ENCODE peak calls at places on chromosome 15, in seven cellular contexts. S is T47D, V is mesenchymal stem cell, B is IMR-90, Z is RPMI8226, M is right cardiac atrium, G is AG04450. O is an unnamed sample.

GRCh38 chr15:68469162-68470048 is 37.4 kb upstream of the ITGA11 start:
- DNase-seq in S (no peak), V (no peak), B (no peak), Z (no peak), M (no peak), G (no peak), O (no peak)

GRCh38 chr15:79194386-79194785 is 88.1 kb upstream of the ANKRD34C start:
- DNase-seq in S (no peak), V (no peak), B (no peak), Z (no peak), M (no peak), G (no peak), O (no peak)

GRCh38 chr15:25450163-25450562 is 11.3 kb upstream of the UBE3A start:
- DNase-seq in S (no peak), V (no peak), B (no peak), Z (no peak), M (no peak), G (no peak), O (no peak)

GRCh38 chr15:90665288-90666134 is 51.6 kb upstream of the BLM start:
- DNase-seq in S (peak), V (no peak), B (peak), Z (peak), M (peak), G (no peak), O (peak)

GRCh38 chr15:82539690-82540054 is 585 bp downstream of the RPS17 start:
- DNase-seq in S (no peak), V (no peak), B (no peak), Z (no peak), M (no peak), G (no peak), O (no peak)

GRCh38 chr15:34719051-34719882 is 35.5 kb downstream of the GJD2 start:
- DNase-seq in S (no peak), V (no peak), B (no peak), Z (no peak), M (no peak), G (no peak), O (no peak)

GRCh38 chr15:55742927-55743614 is at the start of gene PRTG:
- DNase-seq in S (peak), V (peak), B (peak), Z (no peak), M (peak), G (peak), O (no peak)

GRCh38 chr15:63151665-63152064 is 5.6 kb downstream of the RPS27L start:
- DNase-seq in S (no peak), V (no peak), B (no peak), Z (no peak), M (no peak), G (no peak), O (no peak)

GRCh38 chr15:39177561-39177960 is 403.3 kb upstream of the THBS1 start:
- DNase-seq in S (no peak), V (no peak), B (no peak), Z (no peak), M (no peak), G (no peak), O (no peak)

GRCh38 chr15:57571725-57572124 is 20.0 kb upstream of the MYZAP start:
- DNase-seq in S (no peak), V (no peak), B (no peak), Z (no peak), M (no peak), G (no peak), O (no peak)

GRCh38 chr15:74229686-74230085 is 6.4 kb upstream of the CCDC33 start:
- DNase-seq in S (no peak), V (no peak), B (no peak), Z (no peak), M (peak), G (no peak), O (no peak)

GRCh38 chr15:91491131-91491950 is 362.2 kb upstream of the SLCO3A1 start:
- DNase-seq in S (no peak), V (no peak), B (peak), Z (peak), M (no peak), G (no peak), O (no peak)

GRCh38 chr15:33101036-33101435 is 93.5 kb downstream of the FMN1 start:
- DNase-seq in S (no peak), V (no peak), B (no peak), Z (no peak), M (no peak), G (no peak), O (no peak)

GRCh38 chr15:58457466-58457965 is 25.7 kb downstream of the LIPC start:
- DNase-seq in S (no peak), V (peak), B (peak), Z (peak), M (no peak), G (peak), O (no peak)